ENCODE peak calls at places on chromosomes 12 and 14, in nine cellular contexts. O is mucosa of descending colon, B is fibroblast of mammary gland, X is MM.1S, J is DND-41, E is testis, R is fibroblast of pulmonary artery, N is WTC11, I is AG10803. D is an unnamed sample.

GRCh38 chr12:1277905-1278304 is 286.9 kb downstream of the ERC1 start:
- DNase-seq in E (no peak), O (no peak), B (no peak), I (no peak), J (peak), X (no peak), N (no peak), R (no peak), D (no peak)

GRCh38 chr12:122094735-122095561 is 16.4 kb downstream of the MLXIP start:
- DNase-seq in B (peak), X (no peak), N (no peak), E (no peak), I (no peak), O (peak), R (peak), J (no peak), D (no peak)

GRCh38 chr12:96720363-96720705 is 186.7 kb upstream of the NEDD1 start:
- DNase-seq in E (no peak), O (peak), R (no peak), B (peak), J (peak), X (peak), N (peak), I (no peak), D (no peak)

GRCh38 chr12:62305778-62306177 is 45.6 kb downstream of the USP15 start:
- DNase-seq in J (no peak), B (no peak), R (no peak), E (no peak), I (no peak), N (no peak), O (no peak), X (no peak), D (no peak)

GRCh38 chr12:120078868-120079267 is 37.7 kb downstream of the RAB35 start:
- DNase-seq in J (peak), O (no peak), B (no peak), R (no peak), X (peak), E (no peak), N (no peak), I (no peak), D (no peak)

GRCh38 chr12:4545195-4545594 is 6.5 kb downstream of the RAD51AP1 start:
- DNase-seq in I (no peak), B (no peak), O (no peak), X (no peak), R (no peak), N (no peak), J (no peak), E (no peak), D (no peak)

GRCh38 chr14:93105362-93105761 is 10.4 kb downstream of the ITPK1 start:
- DNase-seq in J (no peak), X (no peak), I (peak), N (no peak), E (no peak), R (peak), O (peak), B (peak), D (no peak)

GRCh38 chr12:75526655-75527511 is 15.5 kb upstream of the KRR1 start:
- DNase-seq in I (peak), N (peak), B (peak), R (peak), O (peak), E (no peak), J (peak), X (peak), D (no peak)

GRCh38 chr12:124094188-124094587 is 121.2 kb downstream of the ZNF664 start:
- DNase-seq in B (no peak), J (no peak), E (no peak), I (no peak), N (no peak), R (no peak), O (no peak), X (no peak), D (no peak)

GRCh38 chr14:25010471-25010870 is 39.5 kb downstream of the STXBP6 start:
- DNase-seq in J (no peak), E (no peak), N (no peak), O (no peak), B (no peak), R (no peak), X (no peak), I (no peak), D (no peak)

GRCh38 chr14:97524579-97525319 is 727.6 kb downstream of the VRK1 start:
- DNase-seq in N (no peak), O (no peak), J (peak), B (no peak), E (no peak), R (no peak), I (no peak), X (no peak), D (no peak)

GRCh38 chr14:95222151-95222631 is 64.9 kb upstream of the DICER1 start:
- DNase-seq in O (no peak), B (peak), J (no peak), I (peak), R (peak), X (no peak), E (no peak), N (no peak), D (no peak)

GRCh38 chr12:57105011-57105753 is 6.0 kb downstream of the STAT6 start:
- DNase-seq in O (peak), N (no peak), E (no peak), R (no peak), J (no peak), B (no peak), I (no peak), X (no peak), D (no peak)

GRCh38 chr14:104378636-104379225 is 200.8 kb upstream of the C14orf180 start:
- DNase-seq in R (no peak), I (no peak), N (no peak), J (no peak), O (no peak), X (no peak), B (no peak), E (no peak), D (no peak)

GRCh38 chr12:6778212-6778570 is 5.9 kb downstream of the LAG3 start:
- DNase-seq in J (no peak), E (peak), X (no peak), N (peak), I (peak), B (peak), O (no peak), R (no peak), D (no peak)

GRCh38 chr14:36293824-36294223 is 26.6 kb downstream of the MBIP start:
- DNase-seq in O (no peak), X (no peak), N (no peak), E (no peak), R (peak), I (peak), B (peak), J (no peak), D (no peak)

GRCh38 chr14:58285132-58285531 is 13.2 kb upstream of the ARID4A start:
- DNase-seq in R (no peak), X (no peak), B (no peak), O (no peak), N (no peak), J (no peak), I (no peak), E (no peak), D (no peak)

GRCh38 chr14:99774526-99775307 is 18.5 kb upstream of the EML1 start:
- DNase-seq in R (peak), J (no peak), E (peak), N (no peak), B (no peak), X (no peak), O (no peak), I (peak), D (no peak)

GRCh38 chr14:101001311-101002069 is 98.0 kb upstream of the RTL1 start:
- DNase-seq in B (peak), R (peak), I (peak), O (no peak), N (no peak), X (no peak), E (no peak), J (no peak), D (no peak)

GRCh38 chr12:27573972-27574371 is 50.0 kb downstream of the PPFIBP1 start:
- DNase-seq in J (no peak), E (no peak), R (peak), O (no peak), I (peak), X (no peak), B (peak), N (no peak), D (no peak)

GRCh38 chr14:34086358-34086757 is 135.5 kb upstream of the EGLN3 start:
- DNase-seq in B (no peak), R (no peak), E (no peak), I (no peak), O (no peak), N (no peak), X (no peak), J (no peak), D (no peak)

GRCh38 chr12:51887476-51888315 is at the start of gene ANKRD33:
- DNase-seq in E (peak), R (no peak), X (no peak), N (peak), J (no peak), I (no peak), O (peak), B (peak), D (peak)

GRCh38 chr12:67926063-67926462 is 63.2 kb upstream of the IFNG-AS1 start:
- DNase-seq in R (no peak), O (no peak), E (no peak), X (no peak), I (no peak), J (no peak), N (no peak), B (no peak), D (no peak)

DNA sequence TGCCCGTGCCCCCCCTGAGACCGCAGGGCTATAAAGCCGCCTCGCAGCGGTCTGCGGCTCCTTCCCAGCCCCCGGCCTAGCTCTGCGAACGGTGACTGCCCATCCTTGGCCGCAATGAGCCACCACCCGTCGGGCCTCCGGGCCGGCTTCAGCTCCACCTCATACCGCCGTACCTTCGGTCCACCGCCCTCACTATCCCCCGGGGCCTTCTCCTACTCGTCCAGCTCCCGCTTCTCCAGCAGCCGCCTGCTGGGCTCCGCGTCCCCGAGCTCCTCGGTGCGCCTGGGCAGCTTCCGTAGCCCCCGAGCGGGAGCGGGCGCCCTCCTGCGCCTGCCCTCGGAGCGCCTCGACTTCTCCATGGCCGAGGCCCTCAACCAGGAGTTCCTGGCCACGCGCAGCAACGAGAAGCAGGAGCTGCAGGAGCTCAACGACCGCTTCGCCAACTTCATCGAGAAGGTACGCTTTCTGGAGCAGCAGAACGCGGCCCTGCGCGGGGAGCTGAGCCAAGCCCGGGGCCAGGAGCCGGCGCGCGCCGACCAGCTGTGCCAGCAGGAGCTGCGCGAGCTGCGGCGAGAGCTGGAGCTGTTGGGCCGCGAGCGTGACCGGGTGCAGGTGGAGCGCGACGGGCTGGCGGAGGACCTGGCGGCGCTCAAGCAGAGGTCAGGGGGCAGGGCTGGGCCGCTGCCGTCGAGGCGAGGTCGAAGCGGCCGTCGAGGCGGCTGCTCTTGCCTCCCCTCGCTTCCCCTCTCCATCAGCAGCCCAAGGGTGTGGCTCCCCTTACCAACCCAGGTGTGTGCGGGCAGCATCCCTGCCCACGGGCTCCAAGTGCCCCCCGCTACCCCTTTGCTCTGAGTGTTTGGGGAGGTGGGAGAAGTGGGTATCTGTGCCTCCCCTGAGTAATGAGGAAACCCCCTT is at the start of gene PRPH:
- DNase-seq in X (no peak), E (peak), B (no peak), R (no peak), I (no peak), O (no peak), N (peak), J (no peak), D (no peak)
- TF ChIP-seq CTCF in X (no peak), E (no peak), B (no peak), R (no peak), I (no peak), O (no peak), N (no peak), J (no peak), D (peak)

GRCh38 chr14:45811155-45811554 is 558.2 kb upstream of the MIS18BP1 start:
- DNase-seq in B (no peak), N (no peak), X (no peak), R (no peak), O (no peak), J (no peak), I (no peak), E (no peak), D (no peak)

GRCh38 chr14:45807187-45807586 is 554.2 kb upstream of the MIS18BP1 start:
- DNase-seq in N (no peak), O (no peak), E (no peak), J (no peak), I (no peak), B (no peak), X (no peak), R (no peak), D (no peak)

DNA sequence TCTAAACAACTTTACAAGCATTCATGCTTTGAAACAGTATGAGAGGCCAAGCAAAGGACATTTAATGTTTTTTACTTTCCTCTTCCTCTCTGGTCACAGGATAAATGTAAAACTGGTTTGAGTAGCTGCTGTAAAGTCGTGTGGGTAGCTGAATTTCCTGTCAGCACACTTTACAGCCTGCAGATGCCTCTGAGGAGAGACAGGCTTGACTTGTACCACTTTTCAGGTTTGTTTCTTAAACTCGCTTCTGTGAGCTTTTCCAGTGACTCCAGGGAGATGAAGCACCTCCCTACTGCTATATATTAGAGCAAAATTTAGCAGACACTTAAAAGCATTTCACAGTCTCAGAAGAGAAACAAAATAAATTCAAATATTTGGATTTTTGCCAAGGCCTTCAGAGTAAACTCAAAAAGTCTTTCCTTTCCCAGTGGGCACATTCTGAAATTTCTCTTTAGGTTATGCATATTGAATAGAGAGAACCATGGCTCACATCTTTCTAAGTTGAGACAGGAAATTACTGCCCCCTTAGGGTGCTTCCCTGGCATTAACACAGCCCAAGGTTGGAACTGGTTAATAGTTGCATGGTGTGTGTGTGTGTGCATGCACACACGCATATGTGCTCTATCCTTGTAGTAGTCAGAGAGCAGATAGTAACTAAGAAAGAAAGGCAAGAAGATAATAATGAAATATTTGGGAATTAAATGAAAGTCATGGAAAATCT is 557.3 kb upstream of the MIS18BP1 start:
- DNase-seq in J (no peak), N (no peak), X (peak), O (no peak), I (no peak), R (no peak), B (no peak), E (no peak), D (no peak)
- TF ChIP-seq CTCF in J (peak), N (no peak), X (no peak), O (peak), I (no peak), R (no peak), B (no peak), E (no peak), D (peak)

GRCh38 chr14:90777830-90778467 is 38.3 kb downstream of the TTC7B start:
- DNase-seq in O (no peak), X (no peak), E (no peak), R (no peak), B (no peak), I (no peak), J (no peak), N (no peak), D (no peak)
- TF ChIP-seq CTCF in O (no peak), X (no peak), E (no peak), R (no peak), B (no peak), I (no peak), J (no peak), N (no peak), D (no peak)

DNA sequence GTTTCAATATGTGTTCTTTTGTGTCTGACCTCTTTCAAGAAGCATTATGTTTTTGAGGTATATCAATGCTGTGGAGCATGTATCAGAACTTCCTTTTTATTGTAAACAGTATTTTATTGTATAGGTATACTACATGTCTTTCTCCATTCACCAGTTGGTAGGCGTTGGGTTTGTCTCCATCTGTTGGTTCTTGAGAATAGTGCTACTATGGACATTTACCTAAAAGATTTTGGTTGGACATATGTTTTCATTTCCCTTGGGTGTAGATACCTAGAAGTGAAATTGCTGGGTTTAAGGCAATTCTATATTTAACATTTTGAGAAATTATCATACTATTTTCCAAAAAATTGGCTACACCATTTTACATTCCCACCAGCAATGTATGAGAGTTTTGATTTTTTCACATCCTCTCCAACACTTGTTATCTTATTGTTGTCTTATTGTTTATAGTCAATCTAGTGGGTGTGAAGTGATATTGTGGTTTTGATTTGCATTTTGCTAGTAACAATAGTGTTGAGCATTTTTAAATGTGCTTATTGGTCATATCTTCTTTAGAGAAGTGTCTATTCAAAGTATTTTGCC is 409.2 kb downstream of the IPO8 start:
- DNase-seq in J (no peak), R (peak), B (peak), N (no peak), O (no peak), I (peak), X (peak), E (peak), D (no peak)
- TF ChIP-seq CTCF in J (peak), R (peak), B (peak), N (peak), O (no peak), I (peak), X (peak), E (peak), D (peak)

GRCh38 chr12:69117566-69118266 is 121.7 kb upstream of the CPSF6 start:
- DNase-seq in B (no peak), R (no peak), N (no peak), J (no peak), X (no peak), I (no peak), E (no peak), O (no peak), D (no peak)
- TF ChIP-seq CTCF in B (no peak), R (no peak), N (no peak), J (no peak), X (no peak), I (no peak), E (no peak), O (no peak), D (no peak)

DNA sequence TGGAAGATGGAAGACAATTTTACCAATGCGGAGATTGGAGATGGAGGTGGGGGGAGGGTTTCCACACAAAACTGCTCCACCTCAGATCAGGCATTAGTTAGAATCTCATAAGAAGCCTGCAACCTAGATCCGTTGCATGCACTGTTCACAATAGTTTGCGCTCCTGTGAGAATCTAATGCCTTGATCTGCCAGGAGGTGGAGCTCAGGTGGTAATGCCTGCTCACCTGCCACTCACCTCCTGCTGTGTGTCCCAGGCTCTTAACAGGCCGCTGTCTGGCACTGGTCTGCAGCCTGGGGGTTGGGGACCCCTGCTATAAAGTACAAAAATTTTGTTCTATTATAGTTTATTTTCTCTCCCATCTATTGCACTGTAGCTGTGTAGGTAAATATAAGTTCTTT is 84.9 kb upstream of the FOXG1 start:
- DNase-seq in B (no peak), X (no peak), N (peak), R (no peak), E (no peak), J (no peak), I (no peak), O (no peak), D (no peak)
- TF ChIP-seq CTCF in B (no peak), X (no peak), N (no peak), R (no peak), E (no peak), J (no peak), I (no peak), O (no peak), D (peak)

DNA sequence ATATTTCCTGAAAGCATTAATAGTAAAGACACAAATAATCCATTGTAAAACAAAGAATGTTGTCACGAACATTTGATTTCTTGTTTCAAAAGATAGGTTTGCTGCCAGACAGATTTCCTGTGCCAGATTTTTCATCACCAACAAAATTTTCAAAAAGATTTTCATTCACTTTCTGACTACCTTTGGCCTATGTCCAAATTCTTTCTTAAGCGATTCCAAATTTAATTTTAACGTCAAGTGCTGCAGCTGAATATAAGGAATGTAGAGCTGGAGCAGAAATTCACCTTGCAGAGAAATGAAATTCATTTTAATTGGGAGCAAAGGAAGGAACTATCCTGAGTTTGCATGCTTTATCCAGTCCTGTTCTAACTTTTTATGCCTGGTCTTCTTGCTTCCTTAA is 277.4 kb downstream of the CCER1 start:
- DNase-seq in J (no peak), E (no peak), R (no peak), O (no peak), I (no peak), N (no peak), B (no peak), X (no peak), D (no peak)
- TF ChIP-seq CTCF in J (no peak), E (no peak), R (no peak), O (no peak), I (no peak), N (no peak), B (no peak), X (no peak), D (no peak)

D was measured in progenitor cell of endocrine pancreas.